ENCODE peak calls at places on chromosomes 3 and 15, in four cellular contexts. R is RWPE1, L is glutamatergic neuron, V is NCI-H1694 treated with DMSO at 0.1 percent for 48 hours. X is an unnamed sample.

GRCh38 chr3:124634210-124635168 is 95.8 kb upstream of the UMPS start:
- DNase-seq in R (no peak), L (no peak), V (no peak), X (no peak)

GRCh38 chr3:13296662-13297061 is 123.5 kb downstream of the NUP210 start:
- DNase-seq in R (no peak), L (no peak), V (no peak), X (no peak)

GRCh38 chr15:57521503-57521902 is 70.2 kb upstream of the MYZAP start:
- DNase-seq in R (no peak), L (no peak), V (no peak), X (no peak)

GRCh38 chr3:42043116-42043796 is 47.9 kb upstream of the TRAK1 start:
- DNase-seq in R (no peak), L (peak), V (no peak), X (no peak)

GRCh38 chr3:14007006-14007405 is 117.7 kb downstream of the CHCHD4 start:
- DNase-seq in R (no peak), L (no peak), V (no peak), X (no peak)

GRCh38 chr3:183285828-183286457 is 32.9 kb downstream of the B3GNT5 start:
- DNase-seq in R (peak), L (no peak), V (peak), X (peak)

GRCh38 chr3:46612324-46612723 is at the start of gene FAM240A:
- DNase-seq in R (no peak), L (no peak), V (no peak), X (no peak)

GRCh38 chr3:81307221-81307620 is 454.2 kb downstream of the GBE1 start:
- DNase-seq in R (no peak), L (no peak), V (no peak), X (no peak)

GRCh38 chr3:25558106-25558505 is 106.6 kb downstream of the TOP2B start:
- DNase-seq in R (no peak), L (no peak), V (no peak), X (no peak)

GRCh38 chr3:101156787-101157345 is 163.5 kb downstream of the IMPG2 start:
- DNase-seq in R (no peak), L (no peak), V (no peak), X (peak)

GRCh38 chr3:145959457-145960088 is 201.4 kb downstream of the PLOD2 start:
- DNase-seq in R (no peak), L (no peak), V (no peak), X (no peak)

GRCh38 chr15:98943609-98944111 is 63.9 kb downstream of the PGPEP1L start:
- DNase-seq in R (no peak), L (no peak), V (no peak), X (no peak)

GRCh38 chr15:91530279-91530678 is 323.2 kb upstream of the SLCO3A1 start:
- DNase-seq in R (no peak), L (no peak), V (no peak), X (no peak)

GRCh38 chr15:90261811-90262210 is 3.7 kb upstream of the NGRN start:
- DNase-seq in R (peak), L (no peak), V (no peak), X (peak)

GRCh38 chr15:72284781-72285180 is 12.4 kb upstream of the PARP6 start:
- DNase-seq in R (peak), L (no peak), V (no peak), X (peak)

GRCh38 chr15:85579011-85579701 is 198.8 kb downstream of the AKAP13 start:
- DNase-seq in R (no peak), L (no peak), V (no peak), X (no peak)

GRCh38 chr15:43207024-43207423 is 13.8 kb downstream of the EPB42 start:
- DNase-seq in R (no peak), L (no peak), V (no peak), X (no peak)

GRCh38 chr3:46733026-46733800 is 15.5 kb upstream of the PRSS50 start:
- DNase-seq in R (no peak), L (no peak), V (no peak), X (peak)

GRCh38 chr15:68781209-68781608 is 39.5 kb downstream of the ANP32A start:
- DNase-seq in R (no peak), L (no peak), V (no peak), X (no peak)

X was measured in epithelial cell of esophagus.